ENCODE peak calls at places on chromosomes 12 and 14, in ten cellular contexts. One of them, this sample, is unnamed.

GRCh38 chr14:77088219-77088618 is 9.8 kb upstream of the CIPC start:
- DNase-seq in AG04450: no peak
- DNase-seq in cardiac muscle cell: no peak
- DNase-seq in A549: no peak
- DNase-seq in heart right ventricle: no peak
- DNase-seq in lower lobe of right lung: peak; percentile 59
- DNase-seq in adipocyte: no peak
- DNase-seq in astrocyte of the cerebellum: no peak
- DNase-seq in transverse colon: peak; percentile 83
- DNase-seq in stomach: peak; percentile 92
- DNase-seq in this sample: no peak

GRCh38 chr12:123388218-123388947 is 4.5 kb downstream of the KMT5A start:
- DNase-seq in AG04450: no peak
- DNase-seq in cardiac muscle cell: peak; percentile 74
- DNase-seq in A549: peak; percentile 68
- DNase-seq in heart right ventricle: peak; percentile 83
- DNase-seq in lower lobe of right lung: peak; percentile 82
- DNase-seq in adipocyte: peak; percentile 91
- DNase-seq in astrocyte of the cerebellum: no peak
- DNase-seq in transverse colon: peak; percentile 82
- DNase-seq in stomach: peak; percentile 80
- DNase-seq in this sample: peak; percentile 88

GRCh38 chr12:116624516-116624915 is 65.3 kb downstream of the MAP1LC3B2 start:
- DNase-seq in AG04450: no peak
- DNase-seq in cardiac muscle cell: no peak
- DNase-seq in A549: no peak
- DNase-seq in heart right ventricle: no peak
- DNase-seq in lower lobe of right lung: no peak
- DNase-seq in adipocyte: no peak
- DNase-seq in astrocyte of the cerebellum: no peak
- DNase-seq in transverse colon: no peak
- DNase-seq in stomach: no peak
- DNase-seq in this sample: no peak

GRCh38 chr12:25106818-25107217 is 88.1 kb downstream of the DNAI7 start:
- DNase-seq in AG04450: no peak
- DNase-seq in cardiac muscle cell: no peak
- DNase-seq in A549: no peak
- DNase-seq in heart right ventricle: no peak
- DNase-seq in lower lobe of right lung: no peak
- DNase-seq in adipocyte: peak; percentile 8
- DNase-seq in astrocyte of the cerebellum: no peak
- DNase-seq in transverse colon: no peak
- DNase-seq in stomach: no peak
- DNase-seq in this sample: no peak

GRCh38 chr12:12803186-12803585 is 10.0 kb upstream of the DDX47 start:
- DNase-seq in AG04450: no peak
- DNase-seq in cardiac muscle cell: peak; percentile 60
- DNase-seq in A549: peak; percentile 98
- DNase-seq in heart right ventricle: no peak
- DNase-seq in lower lobe of right lung: peak; percentile 82
- DNase-seq in adipocyte: peak; percentile 73
- DNase-seq in astrocyte of the cerebellum: peak; percentile 38
- DNase-seq in transverse colon: peak; percentile 85
- DNase-seq in stomach: peak; percentile 87
- DNase-seq in this sample: peak; percentile 87

GRCh38 chr14:30015471-30015870 is 87.8 kb upstream of the PRKD1 start:
- DNase-seq in AG04450: no peak
- DNase-seq in cardiac muscle cell: no peak
- DNase-seq in A549: no peak
- DNase-seq in heart right ventricle: no peak
- DNase-seq in lower lobe of right lung: no peak
- DNase-seq in adipocyte: peak; percentile 36
- DNase-seq in astrocyte of the cerebellum: no peak
- DNase-seq in transverse colon: no peak
- DNase-seq in stomach: no peak
- DNase-seq in this sample: peak; percentile 10

GRCh38 chr14:72716471-72716870 is 177.4 kb downstream of the DPF3 start:
- DNase-seq in AG04450: no peak
- DNase-seq in cardiac muscle cell: no peak
- DNase-seq in A549: no peak
- DNase-seq in heart right ventricle: no peak
- DNase-seq in lower lobe of right lung: no peak
- DNase-seq in adipocyte: no peak
- DNase-seq in astrocyte of the cerebellum: no peak
- DNase-seq in transverse colon: no peak
- DNase-seq in stomach: no peak
- DNase-seq in this sample: peak; percentile 40

GRCh38 chr14:90154110-90154509 is 92.3 kb downstream of the KCNK13 start:
- DNase-seq in AG04450: no peak
- DNase-seq in cardiac muscle cell: no peak
- DNase-seq in A549: no peak
- DNase-seq in heart right ventricle: no peak
- DNase-seq in lower lobe of right lung: no peak
- DNase-seq in adipocyte: no peak
- DNase-seq in astrocyte of the cerebellum: no peak
- DNase-seq in transverse colon: no peak
- DNase-seq in stomach: no peak
- DNase-seq in this sample: no peak

GRCh38 chr14:53967606-53968005 is 11.0 kb upstream of the BMP4 start:
- DNase-seq in AG04450: no peak
- DNase-seq in cardiac muscle cell: peak; percentile 23
- DNase-seq in A549: no peak
- DNase-seq in heart right ventricle: no peak
- DNase-seq in lower lobe of right lung: no peak
- DNase-seq in adipocyte: no peak
- DNase-seq in astrocyte of the cerebellum: no peak
- DNase-seq in transverse colon: no peak
- DNase-seq in stomach: no peak
- DNase-seq in this sample: no peak

GRCh38 chr14:104986487-104987164 is 1.0 kb downstream of the CLBA1 start:
- DNase-seq in AG04450: no peak
- DNase-seq in cardiac muscle cell: no peak
- DNase-seq in A549: no peak
- DNase-seq in heart right ventricle: no peak
- DNase-seq in lower lobe of right lung: peak; percentile 27
- DNase-seq in adipocyte: no peak
- DNase-seq in astrocyte of the cerebellum: no peak
- DNase-seq in transverse colon: no peak
- DNase-seq in stomach: no peak
- DNase-seq in this sample: no peak

GRCh38 chr14:65333926-65334687 is 78.4 kb upstream of the FUT8 start:
- DNase-seq in AG04450: peak; percentile 77
- DNase-seq in cardiac muscle cell: peak; percentile 88
- DNase-seq in A549: no peak
- DNase-seq in heart right ventricle: peak; percentile 15
- DNase-seq in lower lobe of right lung: peak; percentile 48
- DNase-seq in adipocyte: peak; percentile 93
- DNase-seq in astrocyte of the cerebellum: peak; percentile 64
- DNase-seq in transverse colon: peak; percentile 72
- DNase-seq in stomach: no peak
- DNase-seq in this sample: peak; percentile 89

GRCh38 chr12:14957769-14958168 is 3.6 kb downstream of the ARHGDIB start:
- DNase-seq in AG04450: no peak
- DNase-seq in cardiac muscle cell: no peak
- DNase-seq in A549: no peak
- DNase-seq in heart right ventricle: no peak
- DNase-seq in lower lobe of right lung: no peak
- DNase-seq in adipocyte: no peak
- DNase-seq in astrocyte of the cerebellum: no peak
- DNase-seq in transverse colon: peak; percentile 11
- DNase-seq in stomach: no peak
- DNase-seq in this sample: no peak

GRCh38 chr14:54529811-54530210 is 20.1 kb downstream of the CGRRF1 start:
- DNase-seq in AG04450: no peak
- DNase-seq in cardiac muscle cell: peak; percentile 59
- DNase-seq in A549: no peak
- DNase-seq in heart right ventricle: no peak
- DNase-seq in lower lobe of right lung: no peak
- DNase-seq in adipocyte: peak; percentile 24
- DNase-seq in astrocyte of the cerebellum: peak; percentile 15
- DNase-seq in transverse colon: peak; percentile 58
- DNase-seq in stomach: no peak
- DNase-seq in this sample: peak; percentile 52

GRCh38 chr14:75003250-75004027 is 718 bp downstream of the EIF2B2 start:
- DNase-seq in AG04450: no peak
- DNase-seq in cardiac muscle cell: no peak
- DNase-seq in A549: no peak
- DNase-seq in heart right ventricle: no peak
- DNase-seq in lower lobe of right lung: no peak
- DNase-seq in adipocyte: peak; percentile 22
- DNase-seq in astrocyte of the cerebellum: no peak
- DNase-seq in transverse colon: peak; percentile 18
- DNase-seq in stomach: no peak
- DNase-seq in this sample: no peak

GRCh38 chr12:88325076-88325827 is 183.1 kb downstream of the TMTC3 start:
- DNase-seq in AG04450: peak; percentile 83
- DNase-seq in cardiac muscle cell: peak; percentile 76
- DNase-seq in A549: peak; percentile 65
- DNase-seq in heart right ventricle: no peak
- DNase-seq in lower lobe of right lung: no peak
- DNase-seq in adipocyte: peak; percentile 87
- DNase-seq in astrocyte of the cerebellum: peak; percentile 73
- DNase-seq in transverse colon: no peak
- DNase-seq in stomach: no peak
- DNase-seq in this sample: peak; percentile 91

GRCh38 chr12:80648866-80649265 is 58.6 kb upstream of the MYF6 start:
- DNase-seq in AG04450: peak; percentile 21
- DNase-seq in cardiac muscle cell: peak; percentile 24
- DNase-seq in A549: no peak
- DNase-seq in heart right ventricle: no peak
- DNase-seq in lower lobe of right lung: no peak
- DNase-seq in adipocyte: peak; percentile 79
- DNase-seq in astrocyte of the cerebellum: peak; percentile 65
- DNase-seq in transverse colon: no peak
- DNase-seq in stomach: no peak
- DNase-seq in this sample: peak; percentile 75

GRCh38 chr14:96362965-96363750 is at the start of the genes ATG2B and GSKIP:
- DNase-seq in AG04450: peak; percentile 43
- DNase-seq in cardiac muscle cell: peak; percentile 92
- DNase-seq in A549: peak; percentile 89
- DNase-seq in heart right ventricle: peak; percentile 97
- DNase-seq in lower lobe of right lung: peak; percentile 95
- DNase-seq in adipocyte: peak; percentile 98
- DNase-seq in astrocyte of the cerebellum: peak; percentile 68
- DNase-seq in transverse colon: peak; percentile 97
- DNase-seq in stomach: peak; percentile 97
- DNase-seq in this sample: peak; percentile 89
- H3K4me3 ChIP-seq in AG04450: peak within 1 kb of the TSS; percentile 87
- H3K4me3 ChIP-seq in cardiac muscle cell: peak within 1 kb of the TSS; percentile 76
- H3K4me3 ChIP-seq in A549: peak within 1 kb of the TSS; percentile 91
- H3K4me3 ChIP-seq in heart right ventricle: peak within 1 kb of the TSS; percentile 98
- H3K4me3 ChIP-seq in lower lobe of right lung: peak within 1 kb of the TSS; percentile 97
- H3K4me3 ChIP-seq in adipocyte: peak within 1 kb of the TSS; percentile 97
- H3K4me3 ChIP-seq in astrocyte of the cerebellum: peak within 1 kb of the TSS; percentile 99
- H3K4me3 ChIP-seq in transverse colon: peak within 1 kb of the TSS; percentile 98
- H3K4me3 ChIP-seq in stomach: peak within 1 kb of the TSS; percentile 99
- H3K4me3 ChIP-seq in this sample: peak within 1 kb of the TSS; percentile 94

DNA sequence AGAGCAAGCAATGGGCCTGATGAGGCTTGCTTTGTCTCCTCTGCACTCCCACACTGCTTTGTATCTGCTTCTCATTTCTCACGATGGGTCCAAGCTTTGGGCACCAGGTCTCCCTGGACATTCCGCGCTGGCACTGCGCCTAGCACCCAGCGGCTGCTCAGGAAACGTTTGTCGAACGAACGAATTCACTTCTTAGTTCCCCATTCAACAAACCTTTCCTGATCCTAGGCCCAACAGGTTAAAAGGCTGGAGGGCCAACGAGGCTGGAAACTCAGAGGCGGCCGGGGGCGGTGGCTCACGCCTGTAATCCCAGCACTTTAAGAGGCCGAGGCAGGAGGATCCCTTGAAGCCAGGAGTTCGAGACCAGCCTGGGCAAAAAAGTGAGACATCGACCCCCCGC is 1.0 kb upstream of the GLRX5 start:
- DNase-seq in AG04450: no peak
- DNase-seq in cardiac muscle cell: peak; percentile 23
- DNase-seq in A549: no peak
- DNase-seq in heart right ventricle: no peak
- DNase-seq in lower lobe of right lung: no peak
- DNase-seq in adipocyte: peak; percentile 52
- DNase-seq in astrocyte of the cerebellum: no peak
- DNase-seq in transverse colon: no peak
- DNase-seq in stomach: no peak
- DNase-seq in this sample: no peak
- H3K4me3 ChIP-seq in AG04450: peak overlapping the region; percentile 83
- H3K4me3 ChIP-seq in cardiac muscle cell: peak overlapping the region; percentile 50
- H3K4me3 ChIP-seq in A549: peak overlapping the region; percentile 96
- H3K4me3 ChIP-seq in heart right ventricle: peak overlapping the region; percentile 100
- H3K4me3 ChIP-seq in lower lobe of right lung: peak overlapping the region; percentile 93
- H3K4me3 ChIP-seq in adipocyte: peak overlapping the region; percentile 91
- H3K4me3 ChIP-seq in astrocyte of the cerebellum: peak overlapping the region; percentile 87
- H3K4me3 ChIP-seq in transverse colon: peak overlapping the region; percentile 99
- H3K4me3 ChIP-seq in stomach: peak overlapping the region; percentile 95
- H3K4me3 ChIP-seq in this sample: peak overlapping the region; percentile 79

DNA sequence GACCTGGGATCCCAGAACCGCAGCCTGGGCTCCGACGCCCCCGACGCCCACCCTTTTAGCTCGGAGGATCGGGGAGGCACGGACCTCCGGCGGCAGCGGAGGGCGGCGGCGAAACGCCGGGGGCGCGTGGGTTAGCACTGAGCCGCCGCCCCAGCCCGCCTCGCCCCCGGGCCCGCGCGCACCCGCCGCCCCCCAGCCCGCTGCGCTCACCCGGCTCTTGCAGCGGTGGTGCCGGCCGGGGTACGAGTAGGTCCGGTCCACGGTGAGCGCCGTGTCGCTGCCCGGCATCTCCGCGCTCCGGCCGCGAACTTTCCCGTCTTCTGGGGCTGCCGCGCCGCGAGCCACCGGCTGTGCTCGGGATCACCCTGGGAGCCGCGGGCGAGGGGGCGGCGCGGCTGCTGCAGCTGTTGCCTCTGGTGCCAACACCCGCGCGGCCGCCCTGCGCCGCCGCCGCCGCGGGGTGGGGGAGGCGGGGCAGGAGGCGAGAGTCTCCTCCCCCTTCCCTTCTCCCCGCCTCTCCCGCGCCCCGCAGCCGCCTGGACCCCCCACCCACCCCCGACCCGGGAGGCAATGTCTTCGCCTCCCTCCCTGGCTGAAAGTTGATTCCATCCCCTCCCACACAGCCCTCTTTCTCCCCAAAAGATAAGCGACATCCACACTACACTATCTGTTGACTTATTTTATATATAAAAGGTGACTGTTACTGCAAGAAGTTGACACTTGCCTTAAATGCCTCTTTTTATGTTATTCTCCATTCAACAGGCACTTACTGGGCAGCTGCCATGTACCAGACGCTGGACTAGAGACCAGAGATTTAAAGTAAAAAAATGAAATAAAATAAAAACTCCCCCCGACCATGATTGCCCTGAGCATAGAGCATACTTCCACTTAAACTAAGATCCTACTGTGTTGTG is at the start of gene TMCC3:
- DNase-seq in AG04450: no peak
- DNase-seq in cardiac muscle cell: peak; percentile 65
- DNase-seq in A549: no peak
- DNase-seq in heart right ventricle: peak; percentile 58
- DNase-seq in lower lobe of right lung: peak; percentile 70
- DNase-seq in adipocyte: peak; percentile 65
- DNase-seq in astrocyte of the cerebellum: no peak
- DNase-seq in transverse colon: peak; percentile 69
- DNase-seq in stomach: peak; percentile 63
- DNase-seq in this sample: peak; percentile 59
- H3K4me3 ChIP-seq in AG04450: peak within 1 kb of the TSS; percentile 52
- H3K4me3 ChIP-seq in cardiac muscle cell: peak within 1 kb of the TSS; percentile 70
- H3K4me3 ChIP-seq in A549: peak within 1 kb of the TSS; percentile 95
- H3K4me3 ChIP-seq in heart right ventricle: peak within 1 kb of the TSS; percentile 24
- H3K4me3 ChIP-seq in lower lobe of right lung: peak within 1 kb of the TSS; percentile 73
- H3K4me3 ChIP-seq in adipocyte: peak within 1 kb of the TSS; percentile 81
- H3K4me3 ChIP-seq in astrocyte of the cerebellum: peak within 1 kb of the TSS; percentile 44
- H3K4me3 ChIP-seq in transverse colon: peak within 1 kb of the TSS; percentile 65
- H3K4me3 ChIP-seq in stomach: peak within 1 kb of the TSS; percentile 81
- H3K4me3 ChIP-seq in this sample: peak within 1 kb of the TSS; percentile 24

GRCh38 chr14:95196826-95197497 is 39.6 kb upstream of the DICER1 start:
- DNase-seq in AG04450: no peak
- DNase-seq in cardiac muscle cell: no peak
- DNase-seq in A549: no peak
- DNase-seq in heart right ventricle: no peak
- DNase-seq in lower lobe of right lung: no peak
- DNase-seq in adipocyte: no peak
- DNase-seq in astrocyte of the cerebellum: no peak
- DNase-seq in transverse colon: no peak
- DNase-seq in stomach: no peak
- DNase-seq in this sample: no peak
- H3K4me3 ChIP-seq in AG04450: no peak overlapping the region
- H3K4me3 ChIP-seq in cardiac muscle cell: no peak overlapping the region
- H3K4me3 ChIP-seq in A549: no peak overlapping the region
- H3K4me3 ChIP-seq in heart right ventricle: no peak overlapping the region
- H3K4me3 ChIP-seq in lower lobe of right lung: no peak overlapping the region
- H3K4me3 ChIP-seq in adipocyte: no peak overlapping the region
- H3K4me3 ChIP-seq in astrocyte of the cerebellum: no peak overlapping the region
- H3K4me3 ChIP-seq in transverse colon: no peak overlapping the region
- H3K4me3 ChIP-seq in stomach: no peak overlapping the region
- H3K4me3 ChIP-seq in this sample: no peak overlapping the region